ENCODE peak calls at places on chromosomes 6 and 20, in five cellular contexts. R is effector CD8-positive, alpha-beta T cell; I is kidney tubule cell; O is NCI-H69; D is stimulated activated CD4-positive, alpha-beta T cell treated with anti-CD3 and anti-CD28 coated beads, Interleukin-12 subunit alpha, Interleukin-12 subunit beta, amount 100 ng/mL, for 4 hours. Y is an unnamed sample.

GRCh38 chr20:12262747-12263146 is 345.1 kb downstream of the BTBD3 start:
- DNase-seq in R (no peak), I (no peak), O (no peak), D (no peak), Y (peak; percentile 11)

GRCh38 chr6:113315068-113315467 is 542.1 kb upstream of the MARCKS start:
- DNase-seq in R (no peak), I (no peak), O (no peak), D (no peak), Y (no peak)

GRCh38 chr20:9617062-9617461 is 102.7 kb downstream of the LAMP5 start:
- DNase-seq in R (no peak), I (peak; percentile 67), O (peak; percentile 82), D (peak; percentile 34), Y (peak; percentile 80)

GRCh38 chr6:17867880-17868279 is 119.6 kb downstream of the KIF13A start:
- DNase-seq in R (no peak), I (peak; percentile 46), O (peak; percentile 28), D (no peak), Y (no peak)

GRCh38 chr6:149334682-149335160 is 17.2 kb downstream of the TAB2 start:
- DNase-seq in R (no peak), I (peak; percentile 93), O (no peak), D (no peak), Y (no peak)

GRCh38 chr6:14266266-14266665 is 148.7 kb downstream of the CD83 start:
- DNase-seq in R (no peak), I (no peak), O (no peak), D (no peak), Y (no peak)

GRCh38 chr20:54668271-54669053 is 193.1 kb downstream of the DOK5 start:
- DNase-seq in R (no peak), I (peak; percentile 35), O (peak; percentile 4), D (peak; percentile 19), Y (peak; percentile 53)

GRCh38 chr6:39823187-39823815 is 31.1 kb downstream of the DAAM2 start:
- DNase-seq in R (no peak), I (no peak), O (no peak), D (no peak), Y (no peak)

GRCh38 chr6:144019929-144020328 is 11.9 kb upstream of the PLAGL1 start:
- DNase-seq in R (no peak), I (no peak), O (no peak), D (no peak), Y (no peak)

GRCh38 chr20:41348430-41349172 is 8.0 kb downstream of the LPIN3 start:
- DNase-seq in R (no peak), I (no peak), O (no peak), D (no peak), Y (no peak)

GRCh38 chr6:163490826-163491577 is 76.5 kb downstream of the QKI start:
- DNase-seq in R (no peak), I (peak; percentile 38), O (peak; percentile 58), D (no peak), Y (peak; percentile 71)

GRCh38 chr6:161417712-161418457 is 144.0 kb upstream of the AGPAT4 start:
- DNase-seq in R (no peak), I (peak; percentile 89), O (peak; percentile 91), D (no peak), Y (no peak)

GRCh38 chr6:149190228-149190831 is 127.2 kb upstream of the TAB2 start:
- DNase-seq in R (no peak), I (peak; percentile 66), O (peak; percentile 54), D (peak; percentile 41), Y (no peak)

GRCh38 chr20:35327074-35327976 is 35.1 kb upstream of the FAM83C start:
- DNase-seq in R (no peak), I (peak; percentile 83), O (peak; percentile 40), D (no peak), Y (peak; percentile 18)

GRCh38 chr20:20710443-20710842 is 2.0 kb downstream of the RALGAPA2 start:
- DNase-seq in R (no peak), I (peak; percentile 4), O (no peak), D (no peak), Y (no peak)

GRCh38 chr6:24797596-24798216 is 1.0 kb downstream of the ARMH2 start:
- DNase-seq in R (no peak), I (no peak), O (no peak), D (no peak), Y (no peak)

GRCh38 chr6:93300661-93301060 is 118.7 kb downstream of the EPHA7 start:
- DNase-seq in R (no peak), I (no peak), O (peak; percentile 89), D (no peak), Y (no peak)

GRCh38 chr6:72622094-72622540 is 253 bp downstream of the KCNQ5 start:
- DNase-seq in R (peak; percentile 50), I (peak; percentile 52), O (peak; percentile 82), D (peak; percentile 58), Y (peak; percentile 82)

GRCh38 chr20:38779247-38780097 is 26.0 kb upstream of the PPP1R16B start:
- DNase-seq in R (no peak), I (peak; percentile 42), O (peak; percentile 61), D (no peak), Y (peak; percentile 37)

GRCh38 chr20:9518776-9519175 is 4.4 kb downstream of the LAMP5 start:
- DNase-seq in R (no peak), I (no peak), O (peak; percentile 96), D (no peak), Y (no peak)

GRCh38 chr6:52155791-52156576 is 30.2 kb upstream of the IL17A start:
- DNase-seq in R (no peak), I (peak; percentile 97), O (no peak), D (no peak), Y (no peak)

GRCh38 chr6:14567031-14567430 is 449.5 kb downstream of the CD83 start:
- DNase-seq in R (no peak), I (peak; percentile 80), O (peak; percentile 80), D (no peak), Y (no peak)

GRCh38 chr6:160306284-160306683 is 41.9 kb upstream of the SLC22A3 start:
- DNase-seq in R (no peak), I (no peak), O (no peak), D (no peak), Y (peak; percentile 36)

GRCh38 chr6:168377481-168377850 is 57.9 kb upstream of the DACT2 start:
- DNase-seq in R (no peak), I (no peak), O (no peak), D (no peak), Y (peak; percentile 71)

GRCh38 chr6:93721386-93722048 is 302.2 kb upstream of the EPHA7 start:
- DNase-seq in R (no peak), I (peak; percentile 51), O (peak; percentile 96), D (no peak), Y (peak; percentile 65)

GRCh38 chr6:166664135-166664534 is 37.1 kb upstream of the RPS6KA2 start:
- DNase-seq in R (no peak), I (no peak), O (no peak), D (no peak), Y (no peak)

GRCh38 chr6:43436577-43437282 is 9.4 kb downstream of the ABCC10 start:
- DNase-seq in R (no peak), I (peak; percentile 83), O (peak; percentile 43), D (no peak), Y (peak; percentile 79)

GRCh38 chr20:34368547-34368946 is 5.5 kb downstream of the ITCH start:
- DNase-seq in R (no peak), I (no peak), O (no peak), D (no peak), Y (peak; percentile 19)

GRCh38 chr6:109449064-109449788 is 6.3 kb downstream of the MICAL1 start:
- DNase-seq in R (no peak), I (no peak), O (no peak), D (no peak), Y (no peak)

GRCh38 chr20:45041464-45042337 is 59.2 kb downstream of the KCNS1 start:
- DNase-seq in R (no peak), I (peak; percentile 75), O (peak; percentile 85), D (no peak), Y (peak; percentile 66)

GRCh38 chr6:81204741-81205140 is 547.7 kb downstream of the TENT5A start:
- DNase-seq in R (no peak), I (no peak), O (peak; percentile 94), D (no peak), Y (no peak)

GRCh38 chr20:45070932-45071632 is 29.8 kb downstream of the KCNS1 start:
- DNase-seq in R (no peak), I (no peak), O (no peak), D (no peak), Y (peak; percentile 5)

GRCh38 chr20:22825076-22825475 is 210.0 kb upstream of the SSTR4 start:
- DNase-seq in R (no peak), I (no peak), O (no peak), D (no peak), Y (no peak)

GRCh38 chr6:16635810-16636602 is 125.3 kb downstream of the ATXN1 start:
- DNase-seq in R (no peak), I (peak; percentile 99), O (no peak), D (no peak), Y (peak; percentile 52)

GRCh38 chr6:168042426-168043192 is 36.4 kb downstream of the FRMD1 start:
- DNase-seq in R (no peak), I (no peak), O (no peak), D (no peak), Y (no peak)

GRCh38 chr6:4356899-4357659 is 221.7 kb upstream of the ECI2 start:
- DNase-seq in R (no peak), I (no peak), O (no peak), D (no peak), Y (no peak)

GRCh38 chr6:84428300-84428907 is 201.0 kb upstream of the CEP162 start:
- DNase-seq in R (no peak), I (peak; percentile 49), O (peak; percentile 71), D (no peak), Y (peak; percentile 78)

GRCh38 chr20:7893019-7893730 is 47.1 kb downstream of the HAO1 start:
- DNase-seq in R (no peak), I (no peak), O (no peak), D (no peak), Y (no peak)

GRCh38 chr6:35078226-35078850 is 62.8 kb downstream of the TCP11 start:
- DNase-seq in R (no peak), I (no peak), O (no peak), D (no peak), Y (no peak)

GRCh38 chr6:7893342-7893741 is 17.2 kb downstream of the TXNDC5 start:
- DNase-seq in R (no peak), I (no peak), O (no peak), D (no peak), Y (no peak)